ENCODE peak calls at places on chromosome 10, in seven cellular contexts. P is H4; S is brain microvascular endothelial cell; U is effector CD4-positive, alpha-beta T cell; X is stimulated activated CD8-positive, alpha-beta memory T cell treated with anti-CD3 and anti-CD28 coated beads, Interleukin-4, amount 100 ng/mL, for 24 hours; D is AG08395; L is neural crest cell. J is an unnamed sample.

GRCh38 chr10:112663181-112663879 is 216.3 kb downstream of the VTI1A start:
- DNase-seq in P (no peak), S (peak; percentile 69), U (no peak), X (no peak), D (peak; percentile 87), L (no peak), J (peak; percentile 62)

GRCh38 chr10:1188556-1189135 is 132.5 kb downstream of the WDR37 start:
- DNase-seq in P (no peak), S (no peak), U (no peak), X (no peak), D (no peak), L (no peak), J (no peak)

GRCh38 chr10:56537984-56538383 is 176.9 kb upstream of the ZWINT start:
- DNase-seq in P (peak; percentile 89), S (peak; percentile 60), U (no peak), X (no peak), D (peak; percentile 11), L (no peak), J (no peak)

GRCh38 chr10:96410296-96410695 is 51.5 kb upstream of the OPALIN start:
- DNase-seq in P (no peak), S (no peak), U (no peak), X (no peak), D (no peak), L (no peak), J (no peak)

GRCh38 chr10:122702271-122702670 is 2.6 kb upstream of the C10orf120 start:
- DNase-seq in P (no peak), S (no peak), U (no peak), X (no peak), D (no peak), L (no peak), J (no peak)

GRCh38 chr10:103876155-103876554 is 20.8 kb upstream of the SH3PXD2A start:
- DNase-seq in P (no peak), S (no peak), U (no peak), X (no peak), D (no peak), L (no peak), J (no peak)

GRCh38 chr10:13453896-13454295 is 74.9 kb downstream of the BEND7 start:
- DNase-seq in P (no peak), S (no peak), U (no peak), X (no peak), D (no peak), L (no peak), J (no peak)

GRCh38 chr10:83942410-83942809 is 196.9 kb upstream of the GHITM start:
- DNase-seq in P (no peak), S (no peak), U (no peak), X (no peak), D (no peak), L (no peak), J (no peak)

GRCh38 chr10:19209319-19209718 is 160.7 kb downstream of the MALRD1 start:
- DNase-seq in P (no peak), S (no peak), U (no peak), X (no peak), D (no peak), L (no peak), J (no peak)

GRCh38 chr10:26334932-26335573 is 103.1 kb upstream of the APBB1IP start:
- DNase-seq in P (peak; percentile 48), S (peak; percentile 49), U (peak; percentile 53), X (peak; percentile 36), D (peak; percentile 38), L (peak; percentile 40), J (no peak)

GRCh38 chr10:108787932-108788331 is 1135.4 kb downstream of the XPNPEP1 start:
- DNase-seq in P (no peak), S (no peak), U (no peak), X (no peak), D (peak; percentile 32), L (no peak), J (no peak)

GRCh38 chr10:71729023-71729649 is 9.6 kb upstream of the C10orf105 start:
- DNase-seq in P (peak; percentile 30), S (no peak), U (no peak), X (no peak), D (no peak), L (no peak), J (no peak)

GRCh38 chr10:132311338-132311939 is 3.7 kb upstream of the STK32C start:
- DNase-seq in P (peak; percentile 55), S (no peak), U (no peak), X (no peak), D (peak; percentile 13), L (no peak), J (no peak)

GRCh38 chr10:61643316-61643751 is 19.4 kb upstream of the CABCOCO1 start:
- DNase-seq in P (no peak), S (peak; percentile 58), U (no peak), X (no peak), D (peak; percentile 20), L (no peak), J (peak; percentile 49)

GRCh38 chr10:62749104-62749683 is 55.3 kb upstream of the ADO start:
- DNase-seq in P (no peak), S (no peak), U (no peak), X (no peak), D (no peak), L (no peak), J (no peak)

GRCh38 chr10:30559118-30559684 is 70.4 kb downstream of the LYZL2 start:
- DNase-seq in P (no peak), S (no peak), U (no peak), X (no peak), D (no peak), L (no peak), J (no peak)